ENCODE peak calls at places on chromosomes 2 and 18, in five cellular contexts. N, C, Y, R and K are unnamed samples.

GRCh38 chr18:77015176-77015575 is 117.4 kb downstream of the MBP start:
- DNase-seq in N (no peak), R (no peak), Y (no peak), C (no peak), K (no peak)

GRCh38 chr2:215843579-215843978 is 169.8 kb downstream of the MREG start:
- DNase-seq in R (no peak), C (no peak), N (peak; percentile 30), Y (no peak), K (no peak)

GRCh38 chr2:236550701-236551465 is 18.7 kb upstream of the ACKR3 start:
- DNase-seq in R (no peak), N (no peak), C (no peak), Y (no peak), K (no peak)

GRCh38 chr18:8895987-8896619 is 190.7 kb downstream of the MTCL1 start:
- DNase-seq in R (peak; percentile 78), C (no peak), Y (no peak), N (peak; percentile 44), K (no peak)

GRCh38 chr2:232103140-232103737 is 141.7 kb downstream of the DIS3L2 start:
- DNase-seq in Y (no peak), R (no peak), C (no peak), N (no peak), K (no peak)

GRCh38 chr2:80499095-80499494 is 194.5 kb upstream of the LRRTM1 start:
- DNase-seq in Y (no peak), R (no peak), C (no peak), N (peak; percentile 29), K (no peak)

GRCh38 chr2:207155516-207155915 is 10.2 kb downstream of the KLF7 start:
- DNase-seq in R (no peak), N (no peak), Y (no peak), C (no peak), K (no peak)

GRCh38 chr2:198715304-198715703 is 742.4 kb downstream of the SATB2 start:
- DNase-seq in C (no peak), R (no peak), N (no peak), Y (no peak), K (no peak)

GRCh38 chr2:104033399-104033798 is 820.5 kb upstream of the POU3F3 start:
- DNase-seq in R (no peak), N (no peak), Y (no peak), C (no peak), K (no peak)

GRCh38 chr18:76985156-76985950 is 147.2 kb downstream of the MBP start:
- DNase-seq in R (no peak), Y (no peak), N (no peak), C (no peak), K (no peak)

GRCh38 chr2:216222650-216223352 is 113.7 kb downstream of the XRCC5 start:
- DNase-seq in C (no peak), R (no peak), Y (no peak), N (no peak), K (no peak)

GRCh38 chr2:234102112-234102511 is 51.6 kb downstream of the SPP2 start:
- DNase-seq in Y (peak; percentile 72), C (no peak), N (no peak), R (no peak), K (no peak)
- TF ChIP-seq CTCF in Y (peak; percentile 44), C (peak; percentile 41), N (no peak), R (no peak), K (no peak)

GRCh38 chr18:49859006-49859359 is 45.6 kb upstream of the ACAA2 start:
- DNase-seq in Y (no peak), N (no peak), R (no peak), C (no peak), K (no peak)
- TF ChIP-seq CTCF in Y (peak; percentile 3), N (no peak), R (no peak), C (no peak), K (no peak)

DNA sequence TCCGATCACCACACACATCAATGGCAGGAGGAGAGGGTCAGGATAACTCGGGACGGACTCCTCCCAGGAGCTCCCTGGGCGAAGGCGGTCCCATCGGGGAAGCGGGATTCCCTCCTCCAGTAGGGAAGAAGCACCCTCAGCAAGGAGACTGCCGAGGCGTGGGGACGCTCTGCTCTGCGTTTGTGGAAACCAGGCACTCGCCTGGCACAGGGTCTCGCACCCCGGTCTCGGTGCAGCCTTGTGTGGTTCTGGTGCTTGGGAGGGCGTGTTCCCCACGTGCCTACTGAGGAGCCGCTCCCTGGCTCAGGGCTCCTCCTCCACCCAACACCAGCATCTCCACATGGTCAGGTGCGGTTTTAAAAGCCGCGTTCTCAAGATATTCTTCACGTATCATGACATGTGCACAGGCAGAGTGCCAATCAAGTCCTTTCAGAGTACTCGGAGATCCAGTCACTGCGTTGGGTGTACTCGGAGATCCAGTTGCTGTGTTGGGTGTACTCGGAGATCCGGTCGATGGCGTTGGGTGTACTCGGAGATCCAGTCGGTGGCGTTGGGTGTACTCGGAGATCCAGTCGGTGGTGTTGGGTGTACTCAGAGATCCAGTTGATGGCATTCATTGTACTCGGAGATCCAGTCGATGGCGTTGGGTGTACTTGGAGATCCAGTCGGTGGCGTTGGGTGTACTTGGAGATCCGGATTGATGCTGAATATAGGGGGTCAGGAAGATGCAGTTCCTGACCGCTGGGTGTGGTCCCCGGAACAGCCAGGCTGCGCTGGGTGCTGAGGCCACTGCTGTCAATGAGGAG is 117.5 kb downstream of the RTP5 start:
- DNase-seq in N (no peak), Y (no peak), C (no peak), R (no peak), K (no peak)
- TF ChIP-seq CTCF in N (no peak), Y (no peak), C (no peak), R (no peak), K (no peak)

GRCh38 chr2:88212251-88212790 is 42.2 kb downstream of the THNSL2 start:
- DNase-seq in N (no peak), Y (peak; percentile 19), C (no peak), R (no peak), K (no peak)
- TF ChIP-seq CTCF in N (peak; percentile 66), Y (peak; percentile 24), C (no peak), R (peak; percentile 57), K (no peak)

GRCh38 chr2:239310401-239311061 is 90.3 kb downstream of the HDAC4 start:
- DNase-seq in N (no peak), C (peak; percentile 10), Y (no peak), R (no peak), K (peak; percentile 9)

GRCh38 chr2:239309398-239310245 is 91.2 kb downstream of the HDAC4 start:
- DNase-seq in Y (no peak), R (no peak), N (no peak), C (peak; percentile 16), K (no peak)

GRCh38 chr2:239307221-239307569 is 93.6 kb downstream of the HDAC4 start:
- DNase-seq in C (peak; percentile 20), Y (no peak), N (no peak), R (no peak), K (no peak)

GRCh38 chr2:239307921-239308620 is 92.7 kb downstream of the HDAC4 start:
- DNase-seq in N (no peak), R (no peak), C (peak; percentile 27), Y (no peak), K (no peak)

DNA sequence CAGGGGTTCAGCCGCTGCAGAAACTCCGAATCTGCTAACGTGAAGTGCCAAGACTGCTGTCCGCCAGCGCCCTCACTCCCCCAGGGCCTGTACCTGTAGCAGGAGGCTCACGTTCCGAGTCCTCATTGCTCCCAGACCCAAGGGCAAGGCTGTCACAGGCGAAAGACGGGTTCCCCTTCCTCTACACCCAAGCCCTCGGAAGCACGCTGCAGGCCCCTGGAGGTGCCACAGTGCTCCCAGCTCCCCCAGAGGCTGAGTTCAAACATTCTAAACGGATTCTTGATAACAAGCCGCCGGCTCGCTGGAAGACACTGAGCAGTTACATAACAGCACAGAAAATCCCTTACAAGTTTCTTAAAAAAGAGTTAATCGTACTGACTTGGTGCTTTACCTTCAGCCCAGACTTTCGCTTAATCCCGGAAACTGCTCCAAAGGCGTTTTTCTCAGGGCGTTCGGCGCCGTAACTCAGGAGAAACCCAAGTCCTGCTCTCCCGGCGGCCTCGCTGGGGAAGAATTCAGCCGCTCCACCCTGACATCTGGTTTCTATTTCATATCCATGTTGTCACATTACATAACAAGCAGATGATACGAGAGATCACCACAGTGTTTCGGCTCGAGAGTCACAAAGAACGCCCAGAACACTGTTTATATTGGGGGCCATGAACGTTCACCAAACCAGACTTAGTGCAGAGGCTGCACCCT is 92.0 kb downstream of the HDAC4 start:
- DNase-seq in N (peak; percentile 55), Y (no peak), C (peak; percentile 25), R (peak; percentile 49), K (no peak)
- TF ChIP-seq CTCF in N (no peak), Y (no peak), C (no peak), R (peak; percentile 22), K (no peak)

GRCh38 chr18:79380816-79381806 is 14.6 kb upstream of the NFATC1 start:
- DNase-seq in R (no peak), N (no peak), Y (peak; percentile 68), C (peak; percentile 75), K (peak; percentile 63)
- TF ChIP-seq CTCF in R (peak; percentile 85), N (peak; percentile 83), Y (peak; percentile 67), C (peak; percentile 79), K (peak; percentile 81)

GRCh38 chr2:218659258-218659987 is at the start of the genes BCS1L and ZNF142:
- DNase-seq in C (peak; percentile 93), Y (peak; percentile 96), R (peak; percentile 42), N (peak; percentile 48), K (peak; percentile 74)

GRCh38 chr2:218662377-218662776 is 2.9 kb downstream of the BCS1L start:
- DNase-seq in R (no peak), Y (no peak), N (no peak), C (no peak), K (no peak)

GRCh38 chr2:218659988-218660358 is 490 bp downstream of the BCS1L start:
- DNase-seq in N (no peak), Y (no peak), C (no peak), R (no peak), K (no peak)

GRCh38 chr2:218655751-218656150 is 3.7 kb downstream of the ZNF142 start:
- DNase-seq in C (no peak), R (no peak), Y (no peak), N (no peak), K (no peak)

GRCh38 chr2:218658671-218659257 is 659 bp downstream of the ZNF142 start:
- DNase-seq in R (no peak), C (peak; percentile 42), N (no peak), Y (peak; percentile 78), K (peak; percentile 24)
- TF ChIP-seq CTCF in R (peak; percentile 47), C (peak; percentile 39), N (peak; percentile 62), Y (peak; percentile 64), K (no peak)